ENCODE peak calls at places on chromosome 11, in ten cellular contexts. R is GM06990, T is progenitor cell of endocrine pancreas, P is colonic mucosa, I is GM13976, C is B cell, E is cardiac muscle cell, M is Calu3, H is RWPE1, X is H9. O is an unnamed sample.

GRCh38 chr11:12537778-12538401 is 136.3 kb upstream of the TEAD1 start:
- DNase-seq in M (no peak), C (no peak), P (no peak), H (no peak), T (no peak), E (no peak), X (no peak), R (no peak), I (no peak), O (no peak)

GRCh38 chr11:15493066-15493465 is 378.3 kb downstream of the INSC start:
- DNase-seq in C (no peak), P (no peak), I (no peak), M (no peak), X (no peak), R (no peak), T (no peak), H (no peak), E (peak), O (no peak)

GRCh38 chr11:126791446-126791845 is 209.1 kb downstream of the KIRREL3 start:
- DNase-seq in C (no peak), E (no peak), P (no peak), T (no peak), X (peak), M (no peak), R (no peak), I (no peak), H (no peak), O (no peak)

GRCh38 chr11:108037636-108038035 is 28.9 kb downstream of the CUL5 start:
- DNase-seq in T (no peak), P (no peak), X (no peak), C (no peak), I (no peak), E (peak), R (no peak), H (no peak), M (no peak), O (no peak)

GRCh38 chr11:84564180-84564866 is 1062.8 kb downstream of the DLG2 start:
- DNase-seq in P (peak), R (no peak), M (peak), X (no peak), C (peak), I (peak), T (peak), E (peak), H (peak), O (no peak)

GRCh38 chr11:17648528-17648927 is 70.8 kb upstream of the MYOD1 start:
- DNase-seq in C (no peak), E (no peak), M (no peak), X (no peak), H (no peak), I (peak), P (no peak), R (no peak), T (no peak), O (no peak)

GRCh38 chr11:118281284-118281683 is 17.2 kb upstream of the MPZL2 start:
- DNase-seq in C (peak), I (peak), T (no peak), E (no peak), R (no peak), P (no peak), H (no peak), M (peak), X (no peak), O (no peak)

GRCh38 chr11:10326080-10326964 is 21.4 kb downstream of the ADM start:
- DNase-seq in H (no peak), M (peak), C (no peak), X (no peak), I (no peak), P (peak), E (peak), R (no peak), T (no peak), O (no peak)

GRCh38 chr11:12278766-12279671 is 98.4 kb upstream of the PARVA start:
- DNase-seq in P (no peak), E (no peak), I (no peak), H (no peak), T (no peak), C (no peak), R (no peak), X (peak), M (no peak), O (no peak)

GRCh38 chr11:7597620-7598019 is 75.7 kb downstream of the CYB5R2 start:
- DNase-seq in T (peak), P (peak), R (no peak), H (peak), X (no peak), C (no peak), M (peak), I (no peak), E (no peak), O (peak)

GRCh38 chr11:2709429-2709828 is 9.6 kb upstream of the KCNQ1OT1 start:
- DNase-seq in I (no peak), C (no peak), T (no peak), P (no peak), X (no peak), E (peak), H (no peak), M (no peak), R (no peak), O (no peak)

GRCh38 chr11:11706022-11706421 is 84.2 kb upstream of the GALNT18 start:
- DNase-seq in I (no peak), P (no peak), E (no peak), M (no peak), X (peak), T (no peak), R (no peak), C (no peak), H (peak), O (no peak)

GRCh38 chr11:60281482-60281881 is 1.0 kb downstream of the MS4A4A start:
- DNase-seq in C (no peak), X (no peak), R (no peak), T (no peak), E (no peak), M (no peak), P (no peak), H (no peak), I (no peak), O (no peak)

GRCh38 chr11:133832096-133833081 is 12.9 kb downstream of the SPATA19 start:
- DNase-seq in T (no peak), R (no peak), M (no peak), P (no peak), E (no peak), C (no peak), X (no peak), H (no peak), I (no peak), O (peak)

GRCh38 chr11:105168457-105168856 is 28.9 kb upstream of the CARD18 start:
- DNase-seq in T (no peak), E (peak), I (no peak), M (no peak), P (no peak), H (no peak), C (no peak), X (no peak), R (no peak), O (no peak)

GRCh38 chr11:107457205-107457557 is 444 bp downstream of the CWF19L2 start:
- DNase-seq in P (no peak), C (peak), H (peak), M (no peak), T (no peak), R (peak), I (no peak), X (no peak), E (peak), O (no peak)

GRCh38 chr11:64582885-64583284 is 8.1 kb upstream of the SLC22A12 start:
- DNase-seq in X (no peak), R (no peak), H (no peak), C (no peak), T (no peak), M (no peak), P (no peak), E (no peak), I (no peak), O (no peak)

GRCh38 chr11:113289341-113290187 is 24.8 kb upstream of the TTC12 start:
- DNase-seq in T (peak), X (peak), M (peak), C (peak), P (peak), H (peak), E (peak), R (peak), I (peak), O (peak)

GRCh38 chr11:104093426-104094280 is 57.2 kb downstream of the DDI1 start:
- DNase-seq in E (peak), C (no peak), H (no peak), R (no peak), X (no peak), T (no peak), P (no peak), I (no peak), M (no peak), O (no peak)

GRCh38 chr11:61545341-61545740 is 35.5 kb downstream of the SYT7 start:
- DNase-seq in P (no peak), M (no peak), R (no peak), C (no peak), I (peak), H (no peak), T (no peak), E (no peak), X (no peak), O (no peak)

GRCh38 chr11:131977231-131977630 is 606.8 kb downstream of the NTM start:
- DNase-seq in P (no peak), R (no peak), E (no peak), H (peak), T (no peak), M (no peak), C (no peak), I (no peak), X (peak), O (no peak)

GRCh38 chr11:80417681-80418080 is 976.9 kb upstream of the TENM4 start:
- DNase-seq in C (no peak), I (no peak), M (no peak), H (no peak), X (no peak), P (no peak), R (no peak), E (no peak), T (no peak), O (no peak)

GRCh38 chr11:127493330-127493729 is 492.8 kb upstream of the KIRREL3 start:
- DNase-seq in T (no peak), E (peak), R (no peak), M (no peak), H (no peak), I (no peak), X (no peak), C (no peak), P (no peak), O (no peak)

GRCh38 chr11:47028530-47029093 is 92.1 kb downstream of the CSTPP1 start:
- DNase-seq in C (no peak), H (no peak), X (no peak), T (no peak), I (no peak), R (no peak), M (no peak), E (peak), P (no peak), O (no peak)

GRCh38 chr11:48109046-48109666 is 107.5 kb upstream of the OR4B1 start:
- DNase-seq in I (peak), P (no peak), M (no peak), C (no peak), E (peak), X (no peak), H (peak), T (no peak), R (no peak), O (no peak)

GRCh38 chr11:88489030-88489429 is 151.5 kb upstream of the CTSC start:
- DNase-seq in X (no peak), P (no peak), R (no peak), E (no peak), C (no peak), H (peak), M (no peak), T (no peak), I (no peak), O (no peak)

GRCh38 chr11:118883368-118884071 is at the start of gene CXCR5:
- DNase-seq in E (no peak), C (peak), X (no peak), R (peak), T (no peak), H (no peak), M (no peak), P (no peak), I (peak), O (no peak)

GRCh38 chr11:85918910-85919794 is 64.0 kb downstream of the CCDC83 start:
- DNase-seq in H (no peak), E (peak), R (no peak), I (no peak), T (no peak), X (no peak), P (no peak), M (no peak), C (no peak), O (no peak)

GRCh38 chr11:45610627-45611026 is 54.8 kb downstream of the CHST1 start:
- DNase-seq in M (no peak), C (no peak), I (no peak), P (no peak), H (no peak), E (no peak), T (no peak), R (no peak), X (no peak), O (no peak)

GRCh38 chr11:62774407-62774806 is 3.2 kb downstream of the TAF6L start:
- DNase-seq in X (no peak), C (no peak), H (no peak), M (no peak), E (no peak), R (no peak), T (no peak), I (no peak), P (no peak), O (no peak)
- TF ChIP-seq CTCF in X (no peak), C (no peak), H (no peak), M (no peak), E (no peak), R (no peak), T (no peak), I (no peak), P (no peak), O (no peak)

GRCh38 chr11:35711924-35712323 is 49.3 kb downstream of the TRIM44 start:
- DNase-seq in I (no peak), R (no peak), C (no peak), X (no peak), M (no peak), P (no peak), T (no peak), E (no peak), H (no peak), O (no peak)

GRCh38 chr11:35714882-35715612 is 52.5 kb downstream of the TRIM44 start:
- DNase-seq in T (no peak), M (no peak), I (peak), C (no peak), X (no peak), P (no peak), H (no peak), E (peak), R (peak), O (no peak)

GRCh38 chr11:35712533-35712932 is 50.0 kb downstream of the TRIM44 start:
- DNase-seq in M (no peak), X (no peak), T (no peak), E (no peak), H (no peak), C (no peak), P (no peak), I (no peak), R (no peak), O (no peak)

GRCh38 chr11:35709386-35709785 is 46.8 kb downstream of the TRIM44 start:
- DNase-seq in R (no peak), M (no peak), I (no peak), X (no peak), C (no peak), E (no peak), H (no peak), T (no peak), P (no peak), O (no peak)

GRCh38 chr11:35711173-35711910 is 48.8 kb downstream of the TRIM44 start:
- DNase-seq in H (no peak), I (no peak), T (no peak), M (no peak), R (no peak), E (no peak), X (no peak), C (no peak), P (no peak), O (no peak)
- TF ChIP-seq CTCF in H (no peak), I (peak), T (no peak), M (no peak), R (no peak), E (no peak), X (peak), C (no peak), P (no peak), O (no peak)

GRCh38 chr11:79160786-79161403 is 279.9 kb downstream of the TENM4 start:
- DNase-seq in R (no peak), H (no peak), E (peak), T (no peak), P (no peak), M (no peak), X (no peak), I (no peak), C (no peak), O (no peak)

GRCh38 chr11:79155237-79155636 is 285.6 kb downstream of the TENM4 start:
- DNase-seq in X (no peak), R (no peak), E (no peak), I (no peak), P (no peak), C (no peak), H (no peak), T (no peak), M (no peak), O (no peak)

GRCh38 chr11:79156031-79156430 is 284.8 kb downstream of the TENM4 start:
- DNase-seq in X (no peak), M (no peak), T (no peak), I (no peak), P (no peak), C (no peak), R (no peak), E (no peak), H (peak), O (no peak)

GRCh38 chr11:79157738-79158137 is 283.1 kb downstream of the TENM4 start:
- DNase-seq in P (no peak), T (no peak), C (no peak), X (no peak), H (no peak), I (no peak), E (no peak), R (no peak), M (no peak), O (no peak)

GRCh38 chr11:79159657-79160450 is 281.0 kb downstream of the TENM4 start:
- DNase-seq in M (no peak), R (no peak), C (no peak), I (no peak), T (no peak), P (no peak), X (no peak), E (peak), H (no peak), O (no peak)
- TF ChIP-seq CTCF in M (no peak), R (peak), C (no peak), I (no peak), T (peak), P (no peak), X (peak), E (peak), H (no peak), O (no peak)

DNA sequence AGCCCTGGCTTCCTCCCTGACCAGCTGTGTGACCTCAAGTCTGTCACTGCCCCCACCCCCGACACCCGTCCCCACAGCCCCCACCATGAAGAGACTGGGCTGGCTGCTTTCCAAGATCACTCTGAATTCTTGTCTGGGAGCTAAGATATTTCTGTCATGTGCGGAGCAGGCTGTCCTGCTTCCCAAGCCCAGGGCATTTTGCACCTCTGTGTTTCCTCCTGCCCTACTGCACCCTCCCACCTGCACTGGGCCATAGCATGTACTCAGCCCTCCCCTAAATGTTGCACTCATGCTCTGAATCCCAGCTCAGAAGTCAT is 30.3 kb upstream of the MYEOV start:
- DNase-seq in R (no peak), C (no peak), H (no peak), X (no peak), T (no peak), E (no peak), M (no peak), I (no peak), P (no peak), O (no peak)
- TF ChIP-seq CTCF in R (no peak), C (no peak), H (no peak), X (no peak), T (no peak), E (no peak), M (no peak), I (no peak), P (no peak), O (no peak)

GRCh38 chr11:72553748-72554147 is 119.4 kb upstream of the CLPB start:
- DNase-seq in H (no peak), E (peak), X (peak), I (no peak), R (no peak), C (no peak), M (no peak), T (no peak), P (no peak), O (no peak)
- TF ChIP-seq CTCF in H (no peak), E (peak), X (peak), I (peak), R (peak), C (no peak), M (no peak), T (no peak), P (no peak), O (no peak)

GRCh38 chr11:92811341-92811740 is 158.1 kb upstream of the MTNR1B start:
- DNase-seq in T (no peak), R (no peak), X (no peak), E (no peak), C (no peak), H (peak), M (no peak), I (no peak), P (no peak), O (no peak)

GRCh38 chr11:92804388-92804787 is 165.1 kb upstream of the MTNR1B start:
- DNase-seq in P (no peak), I (no peak), R (no peak), M (no peak), C (no peak), T (no peak), X (no peak), E (no peak), H (no peak), O (no peak)

GRCh38 chr11:92812841-92813240 is 156.6 kb upstream of the MTNR1B start:
- DNase-seq in H (no peak), T (no peak), I (no peak), X (no peak), E (no peak), R (no peak), M (no peak), C (no peak), P (no peak), O (no peak)

GRCh38 chr11:92810423-92810822 is 159.0 kb upstream of the MTNR1B start:
- DNase-seq in I (no peak), P (no peak), C (no peak), R (no peak), E (no peak), X (no peak), M (no peak), H (no peak), T (no peak), O (no peak)

GRCh38 chr11:92808009-92808408 is 161.4 kb upstream of the MTNR1B start:
- DNase-seq in T (no peak), H (no peak), M (no peak), C (no peak), R (no peak), P (no peak), E (no peak), X (no peak), I (no peak), O (no peak)
- TF ChIP-seq CTCF in T (no peak), H (no peak), M (no peak), C (no peak), R (no peak), P (no peak), E (no peak), X (no peak), I (no peak), O (no peak)

DNA sequence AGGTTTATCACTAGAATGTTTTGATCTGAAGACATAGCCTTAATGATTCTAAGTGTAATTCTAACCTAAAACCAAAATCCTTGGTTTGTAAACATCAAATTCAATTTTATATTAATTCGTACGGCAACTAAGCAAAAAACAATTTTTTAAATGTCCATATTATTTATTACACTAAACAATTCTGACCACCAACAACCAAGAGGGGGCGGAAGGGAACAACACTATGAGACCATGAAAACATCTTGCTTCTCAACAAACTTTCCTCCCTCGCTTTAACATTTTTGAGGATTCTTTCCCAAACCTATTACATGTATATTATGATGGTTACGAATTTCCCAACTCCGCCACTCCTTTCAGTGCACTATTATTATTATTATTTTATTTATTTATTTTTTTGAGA is 6.5 kb upstream of the UCP2 start:
- DNase-seq in X (no peak), I (no peak), M (no peak), C (no peak), T (no peak), E (peak), P (no peak), H (no peak), R (no peak), O (no peak)
- TF ChIP-seq CTCF in X (peak), I (no peak), M (no peak), C (peak), T (no peak), E (peak), P (no peak), H (no peak), R (peak), O (no peak)